ENCODE peak calls at places on chromosomes 16 and 17, in five cellular contexts. One of them, this sample, is unnamed.

GRCh38 chr17:42937712-42938596 is 26.3 kb downstream of the AARSD1 start:
- DNase-seq in left colon: no peak
- DNase-seq in uterus: peak
- DNase-seq in substantia nigra: peak
- DNase-seq in mucosa of gallbladder: peak
- DNase-seq in this sample: no peak

GRCh38 chr17:71649986-71650385 is 470.8 kb upstream of the SOX9 start:
- DNase-seq in substantia nigra: no peak
- DNase-seq in uterus: no peak
- DNase-seq in left colon: no peak
- DNase-seq in mucosa of gallbladder: no peak
- DNase-seq in this sample: no peak

GRCh38 chr16:30354423-30355143 is 525 bp downstream of the CD2BP2 start:
- DNase-seq in substantia nigra: no peak
- DNase-seq in uterus: no peak
- DNase-seq in mucosa of gallbladder: no peak
- DNase-seq in left colon: no peak
- DNase-seq in this sample: no peak

GRCh38 chr17:12296120-12296727 is 275.5 kb downstream of the MAP2K4 start:
- DNase-seq in substantia nigra: no peak
- DNase-seq in mucosa of gallbladder: no peak
- DNase-seq in uterus: no peak
- DNase-seq in left colon: no peak
- DNase-seq in this sample: no peak

GRCh38 chr16:88566158-88566557 is 4.0 kb upstream of the ZC3H18 start:
- DNase-seq in left colon: no peak
- DNase-seq in substantia nigra: no peak
- DNase-seq in mucosa of gallbladder: no peak
- DNase-seq in uterus: no peak
- DNase-seq in this sample: no peak

GRCh38 chr16:1958715-1959268 is 546 bp upstream of the NDUFB10 start:
- DNase-seq in uterus: peak
- DNase-seq in mucosa of gallbladder: no peak
- DNase-seq in substantia nigra: no peak
- DNase-seq in left colon: peak
- DNase-seq in this sample: no peak

GRCh38 chr16:88856122-88856827 is 472 bp downstream of the GALNS start:
- DNase-seq in mucosa of gallbladder: no peak
- DNase-seq in substantia nigra: no peak
- DNase-seq in left colon: no peak
- DNase-seq in uterus: peak
- DNase-seq in this sample: no peak

GRCh38 chr16:1998852-1999801 is 9.4 kb downstream of the SYNGR3 start:
- DNase-seq in left colon: no peak
- DNase-seq in uterus: no peak
- DNase-seq in substantia nigra: no peak
- DNase-seq in mucosa of gallbladder: no peak
- DNase-seq in this sample: no peak

GRCh38 chr16:67804853-67805542 is 1.4 kb downstream of the RANBP10 start:
- DNase-seq in substantia nigra: no peak
- DNase-seq in left colon: no peak
- DNase-seq in mucosa of gallbladder: no peak
- DNase-seq in uterus: no peak
- DNase-seq in this sample: no peak

GRCh38 chr17:82978765-82979349 is 100.6 kb upstream of the METRNL start:
- DNase-seq in substantia nigra: no peak
- DNase-seq in uterus: no peak
- DNase-seq in left colon: no peak
- DNase-seq in mucosa of gallbladder: no peak
- DNase-seq in this sample: no peak

GRCh38 chr17:65684631-65685030 is 123.2 kb upstream of the AXIN2 start:
- DNase-seq in uterus: no peak
- DNase-seq in left colon: no peak
- DNase-seq in mucosa of gallbladder: no peak
- DNase-seq in substantia nigra: no peak
- DNase-seq in this sample: no peak

GRCh38 chr16:72493681-72494415 is 321.9 kb upstream of the PMFBP1 start:
- DNase-seq in mucosa of gallbladder: no peak
- DNase-seq in substantia nigra: no peak
- DNase-seq in left colon: no peak
- DNase-seq in uterus: no peak
- DNase-seq in this sample: no peak

GRCh38 chr16:53417011-53417410 is 17.3 kb upstream of the RBL2 start:
- DNase-seq in mucosa of gallbladder: no peak
- DNase-seq in substantia nigra: no peak
- DNase-seq in left colon: no peak
- DNase-seq in uterus: no peak
- DNase-seq in this sample: no peak

GRCh38 chr17:2053380-2054261 is 1.3 kb upstream of the HIC1 start:
- DNase-seq in uterus: peak
- DNase-seq in left colon: no peak
- DNase-seq in substantia nigra: peak
- DNase-seq in mucosa of gallbladder: peak
- DNase-seq in this sample: no peak

GRCh38 chr17:2700031-2700490 is 11.5 kb downstream of the CLUH start:
- DNase-seq in uterus: peak
- DNase-seq in substantia nigra: no peak
- DNase-seq in left colon: peak
- DNase-seq in mucosa of gallbladder: no peak
- DNase-seq in this sample: no peak

GRCh38 chr16:69040144-69040909 is 65.1 kb upstream of the HAS3 start:
- DNase-seq in mucosa of gallbladder: peak
- DNase-seq in uterus: no peak
- DNase-seq in left colon: no peak
- DNase-seq in substantia nigra: no peak
- DNase-seq in this sample: no peak

GRCh38 chr17:48335858-48336500 is 94.0 kb downstream of the SKAP1 start:
- DNase-seq in mucosa of gallbladder: no peak
- DNase-seq in uterus: no peak
- DNase-seq in left colon: no peak
- DNase-seq in substantia nigra: no peak
- DNase-seq in this sample: peak

GRCh38 chr17:40115101-40115436 is 6.7 kb upstream of the MSL1 start:
- DNase-seq in mucosa of gallbladder: no peak
- DNase-seq in substantia nigra: no peak
- DNase-seq in uterus: no peak
- DNase-seq in left colon: no peak
- DNase-seq in this sample: no peak

GRCh38 chr17:82937411-82938371 is 97.9 kb upstream of the ZNF750 start:
- DNase-seq in substantia nigra: no peak
- DNase-seq in uterus: peak
- DNase-seq in left colon: no peak
- DNase-seq in mucosa of gallbladder: no peak
- DNase-seq in this sample: no peak

GRCh38 chr17:66354981-66355380 is 52.6 kb downstream of the PRKCA start:
- DNase-seq in uterus: no peak
- DNase-seq in left colon: no peak
- DNase-seq in substantia nigra: no peak
- DNase-seq in mucosa of gallbladder: no peak
- DNase-seq in this sample: no peak

GRCh38 chr17:50289268-50289667 is 15.0 kb downstream of the TMEM92 start:
- DNase-seq in mucosa of gallbladder: no peak
- DNase-seq in uterus: peak
- DNase-seq in substantia nigra: no peak
- DNase-seq in left colon: no peak
- DNase-seq in this sample: no peak

GRCh38 chr16:64153718-64154117 is 968.1 kb downstream of the CDH11 start:
- DNase-seq in left colon: no peak
- DNase-seq in substantia nigra: no peak
- DNase-seq in uterus: no peak
- DNase-seq in mucosa of gallbladder: peak
- DNase-seq in this sample: no peak

GRCh38 chr17:78559749-78560368 is 17.3 kb downstream of the DNAH17 start:
- DNase-seq in substantia nigra: no peak
- DNase-seq in uterus: no peak
- DNase-seq in left colon: no peak
- DNase-seq in mucosa of gallbladder: no peak
- DNase-seq in this sample: no peak

GRCh38 chr17:56596741-56597494 is 3.4 kb downstream of the NOG start:
- DNase-seq in substantia nigra: no peak
- DNase-seq in left colon: no peak
- DNase-seq in uterus: no peak
- DNase-seq in mucosa of gallbladder: no peak
- DNase-seq in this sample: no peak

GRCh38 chr16:56012479-56012811 is 137.3 kb upstream of the CES5A start:
- DNase-seq in uterus: no peak
- DNase-seq in substantia nigra: no peak
- DNase-seq in mucosa of gallbladder: no peak
- DNase-seq in left colon: no peak
- DNase-seq in this sample: no peak

GRCh38 chr17:180380-181212 is 854 bp downstream of the DOC2B start:
- DNase-seq in left colon: no peak
- DNase-seq in mucosa of gallbladder: no peak
- DNase-seq in uterus: no peak
- DNase-seq in substantia nigra: no peak
- DNase-seq in this sample: no peak

GRCh38 chr16:70770968-70771552 is 29.9 kb downstream of the VAC14 start:
- DNase-seq in mucosa of gallbladder: peak
- DNase-seq in uterus: peak
- DNase-seq in left colon: peak
- DNase-seq in substantia nigra: peak
- DNase-seq in this sample: peak

GRCh38 chr17:42342242-42343008 is 45.8 kb downstream of the STAT3 start:
- DNase-seq in uterus: no peak
- DNase-seq in substantia nigra: no peak
- DNase-seq in left colon: no peak
- DNase-seq in mucosa of gallbladder: no peak
- DNase-seq in this sample: no peak

GRCh38 chr17:80192268-80192667 is 22.4 kb downstream of the CARD14 start:
- DNase-seq in mucosa of gallbladder: peak
- DNase-seq in substantia nigra: peak
- DNase-seq in uterus: no peak
- DNase-seq in left colon: no peak
- DNase-seq in this sample: no peak

GRCh38 chr17:17701112-17701511 is 19.9 kb downstream of the RAI1 start:
- DNase-seq in mucosa of gallbladder: no peak
- DNase-seq in left colon: no peak
- DNase-seq in substantia nigra: no peak
- DNase-seq in uterus: no peak
- DNase-seq in this sample: no peak

GRCh38 chr16:21644674-21645073 is 7.7 kb downstream of the IGSF6 start:
- DNase-seq in substantia nigra: no peak
- DNase-seq in left colon: no peak
- DNase-seq in mucosa of gallbladder: no peak
- DNase-seq in uterus: no peak
- DNase-seq in this sample: no peak

GRCh38 chr17:9004132-9004960 is 17.0 kb upstream of the NTN1 start:
- DNase-seq in substantia nigra: no peak
- DNase-seq in uterus: no peak
- DNase-seq in mucosa of gallbladder: no peak
- DNase-seq in left colon: no peak
- DNase-seq in this sample: no peak

GRCh38 chr17:78397681-78398101 is 19.2 kb downstream of the PGS1 start:
- DNase-seq in substantia nigra: no peak
- DNase-seq in left colon: no peak
- DNase-seq in mucosa of gallbladder: no peak
- DNase-seq in uterus: no peak
- DNase-seq in this sample: no peak